ENCODE peak calls at places on chromosomes 4 and X, in four cellular contexts. B, G, D and N are unnamed samples.

GRCh38 chr4:108135549-108136209 is 33.1 kb downstream of the LEF1 start:
- DNase-seq in B (no peak), G (no peak), D (no peak), N (no peak)

GRCh38 chrX:118219866-118220265 is 103.3 kb upstream of the KLHL13 start:
- DNase-seq in B (no peak), G (no peak), D (no peak), N (no peak)

GRCh38 chrX:100999451-100999850 is 29.9 kb downstream of the ARL13A start:
- DNase-seq in B (no peak), G (no peak), D (no peak), N (no peak)

GRCh38 chrX:105017641-105018040 is 202.9 kb downstream of the TEX13A start:
- DNase-seq in B (no peak), G (no peak), D (no peak), N (no peak)

GRCh38 chr4:24853142-24853541 is 57.8 kb downstream of the SOD3 start:
- DNase-seq in B (no peak), G (peak), D (peak), N (no peak)

GRCh38 chr4:173218411-173219125 is 50.0 kb downstream of the GALNT7 start:
- DNase-seq in B (no peak), G (peak), D (peak), N (no peak)

GRCh38 chr4:81845273-81845672 is 373.6 kb upstream of the RASGEF1B start:
- DNase-seq in B (no peak), G (no peak), D (no peak), N (no peak)

GRCh38 chr4:2941138-2942036 is 21.8 kb downstream of the NOP14 start:
- DNase-seq in B (no peak), G (no peak), D (no peak), N (no peak)

GRCh38 chrX:97524340-97524739 is 640.6 kb downstream of the RPA4 start:
- DNase-seq in B (no peak), G (no peak), D (peak), N (no peak)

GRCh38 chrX:115040417-115040816 is 23.0 kb upstream of the IL13RA2 start:
- DNase-seq in B (no peak), G (no peak), D (no peak), N (no peak)

GRCh38 chr4:150209140-150209829 is 131.0 kb downstream of the DCLK2 start:
- DNase-seq in B (peak), G (peak), D (peak), N (no peak)

GRCh38 chr4:1571986-1572385 is 112.1 kb downstream of the FAM53A start:
- DNase-seq in B (no peak), G (no peak), D (no peak), N (no peak)

GRCh38 chrX:24173115-24173847 is 23.8 kb downstream of the ZFX start:
- DNase-seq in B (no peak), G (no peak), D (no peak), N (no peak)

GRCh38 chrX:47587091-47587891 is 5.1 kb downstream of the TIMP1 start:
- DNase-seq in B (no peak), G (no peak), D (peak), N (no peak)

GRCh38 chrX:41661366-41662095 is 27.2 kb upstream of the GPR34 start:
- DNase-seq in B (no peak), G (peak), D (peak), N (no peak)

GRCh38 chrX:38879631-38880220 is 78.5 kb downstream of the MID1IP1 start:
- DNase-seq in B (peak), G (no peak), D (no peak), N (no peak)

GRCh38 chr4:153955306-153955705 is 166.4 kb upstream of the SFRP2 start:
- DNase-seq in B (no peak), G (no peak), D (no peak), N (no peak)

GRCh38 chr4:138689182-138689546 is 326.4 kb upstream of the NOCT start:
- DNase-seq in B (no peak), G (no peak), D (peak), N (no peak)

GRCh38 chr4:158428242-158428641 is 93.4 kb upstream of the RXFP1 start:
- DNase-seq in B (no peak), G (peak), D (peak), N (no peak)

GRCh38 chr4:139872274-139872673 is 206.7 kb downstream of the MGST2 start:
- DNase-seq in B (no peak), G (peak), D (peak), N (peak)

GRCh38 chr4:85842540-85842939 is 367.6 kb downstream of the ARHGAP24 start:
- DNase-seq in B (peak), G (peak), D (peak), N (no peak)

GRCh38 chr4:54439831-54440243 is 210.7 kb downstream of the PDGFRA start:
- DNase-seq in B (peak), G (peak), D (peak), N (peak)
- H3K4me3 ChIP-seq in B (no peak), G (no peak), D (no peak), N (no peak)

DNA sequence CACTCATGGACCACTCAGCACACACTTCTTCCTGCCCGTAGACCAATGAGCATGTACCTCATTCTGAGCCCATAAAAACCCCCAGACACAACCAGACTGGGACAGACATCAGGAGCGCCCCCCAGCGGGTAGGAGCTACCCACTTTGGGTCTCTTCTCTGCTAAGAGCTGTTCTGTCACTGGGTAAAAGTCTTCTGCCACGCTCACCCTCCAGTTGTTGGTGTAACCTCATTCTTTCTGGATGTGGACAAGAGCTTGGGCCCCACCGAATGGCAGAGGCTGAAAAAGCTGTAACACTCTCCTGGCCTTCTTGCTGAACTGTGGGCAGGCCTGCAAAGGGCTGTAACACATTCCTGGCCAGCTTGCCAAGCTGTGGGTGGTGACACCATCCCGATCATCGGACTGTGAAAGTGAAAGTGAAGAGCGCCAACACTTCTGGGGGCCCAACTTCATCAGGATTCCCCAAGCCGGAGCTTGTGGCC is 137.6 kb downstream of the TECRL start:
- DNase-seq in B (peak), G (no peak), D (no peak), N (no peak)
- H3K4me3 ChIP-seq in B (no peak), G (no peak), D (no peak), N (no peak)

GRCh38 chr4:8858188-8858924 is 13.3 kb downstream of the HMX1 start:
- DNase-seq in B (no peak), G (no peak), D (no peak), N (no peak)
- H3K4me3 ChIP-seq in B (no peak), G (no peak), D (no peak), N (no peak)

DNA sequence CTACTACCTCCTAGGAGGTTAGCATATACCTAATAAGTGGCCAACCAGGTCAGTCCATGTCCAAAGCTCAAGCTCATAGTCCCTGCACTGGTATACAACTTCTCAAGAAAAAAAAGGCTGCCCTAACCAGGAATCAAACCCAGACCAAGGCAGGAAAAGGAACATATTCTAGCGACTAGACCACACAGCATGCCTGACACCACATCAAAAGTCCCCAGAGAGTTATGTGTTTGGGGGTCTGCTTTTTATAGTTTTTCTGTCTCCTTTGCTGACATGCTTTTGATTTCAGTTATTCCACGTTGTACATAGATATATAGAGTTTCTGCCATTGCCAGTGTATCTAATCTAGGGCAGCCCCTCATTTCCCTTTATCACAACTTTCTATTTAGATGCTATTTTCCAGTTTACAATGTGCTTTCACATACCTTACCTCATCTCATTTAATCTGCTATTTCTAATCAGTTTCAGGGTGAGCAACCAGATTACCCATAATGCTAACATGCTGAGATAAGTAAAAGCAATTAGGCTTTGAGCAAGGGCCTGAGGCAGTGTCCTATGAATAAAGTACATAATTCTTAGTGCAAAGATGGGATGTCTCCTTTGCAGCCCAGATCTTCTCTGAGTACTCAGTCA is 17.8 kb downstream of the ARHGEF6 start:
- DNase-seq in B (no peak), G (no peak), D (no peak), N (no peak)
- H3K4me3 ChIP-seq in B (no peak), G (no peak), D (no peak), N (no peak)